ENCODE peak calls at places on chromosomes 7 and 10, in four cellular contexts. N is A549, O is H1, G is K562. E is an unnamed sample.
A peak's percentile ranks its signal among the peaks of the same experiment; 100 is the strongest.

GRCh38 chr7:121531175-121532070 is 135.3 kb upstream of the FAM3C start:
- DNase-seq in N (no peak), O (no peak), G (no peak), E (no peak)

GRCh38 chr10:118569241-118569881 is 26.1 kb downstream of the PRLHR start:
- DNase-seq in N (no peak), O (no peak), G (no peak), E (no peak)

GRCh38 chr10:50279489-50279888 is 28.2 kb upstream of the ASAH2 start:
- DNase-seq in N (peak; percentile 47), O (no peak), G (peak; percentile 63), E (peak; percentile 32)

GRCh38 chr7:22114440-22114981 is 168.8 kb upstream of the CDCA7L start:
- DNase-seq in N (no peak), O (no peak), G (no peak), E (no peak)

GRCh38 chr10:92849576-92850090 is 1.3 kb downstream of the EXOC6 start:
- DNase-seq in N (no peak), O (no peak), G (no peak), E (no peak)

GRCh38 chr7:78191475-78192079 is 393.0 kb downstream of the PHTF2 start:
- DNase-seq in N (no peak), O (no peak), G (no peak), E (no peak)

GRCh38 chr7:20146461-20146860 is 70.7 kb downstream of the MACC1 start:
- DNase-seq in N (no peak), O (no peak), G (no peak), E (no peak)

GRCh38 chr7:149716007-149716931 is 57.1 kb downstream of the ZNF467 start:
- DNase-seq in N (peak; percentile 41), O (no peak), G (peak; percentile 8), E (no peak)

GRCh38 chr10:80497187-80498038 is 40.3 kb upstream of the SH2D4B start:
- DNase-seq in N (no peak), O (no peak), G (peak; percentile 92), E (no peak)

GRCh38 chr7:121442845-121443244 is 46.7 kb upstream of the FAM3C start:
- DNase-seq in N (no peak), O (no peak), G (peak; percentile 31), E (no peak)

GRCh38 chr10:13276749-13277394 is 23.0 kb downstream of the PHYH start:
- DNase-seq in N (peak; percentile 22), O (no peak), G (no peak), E (no peak)

GRCh38 chr10:17616403-17617030 is 657 bp downstream of the HACD1 start:
- DNase-seq in N (peak; percentile 76), O (peak; percentile 36), G (peak; percentile 51), E (peak; percentile 64)

GRCh38 chr10:125414998-125415397 is 254.6 kb upstream of the CTBP2 start:
- DNase-seq in N (no peak), O (no peak), G (no peak), E (no peak)

GRCh38 chr10:73577788-73578187 is 13.4 kb downstream of the USP54 start:
- DNase-seq in N (peak; percentile 8), O (no peak), G (no peak), E (no peak)

GRCh38 chr7:138000081-138000701 is 1.7 kb downstream of the CREB3L2 start:
- DNase-seq in N (peak; percentile 49), O (no peak), G (peak; percentile 60), E (peak; percentile 66)

GRCh38 chr7:371779-372545 is 82.0 kb downstream of the FOXL3 start:
- DNase-seq in N (peak; percentile 18), O (no peak), G (no peak), E (no peak)

GRCh38 chr10:21464134-21464533 is 61.3 kb downstream of the SKIDA1 start:
- DNase-seq in N (no peak), O (no peak), G (no peak), E (no peak)

GRCh38 chr10:66218981-66219587 is 706.8 kb upstream of the LRRTM3 start:
- DNase-seq in N (no peak), O (no peak), G (no peak), E (no peak)

GRCh38 chr7:112266595-112267270 is 60.2 kb downstream of the ZNF277 start:
- DNase-seq in N (no peak), O (no peak), G (no peak), E (no peak)

GRCh38 chr7:39016609-39017008 is 38.9 kb downstream of the POU6F2 start:
- DNase-seq in N (no peak), O (no peak), G (no peak), E (peak; percentile 1)

GRCh38 chr10:110834622-110835219 is 37.0 kb upstream of the PDCD4 start:
- DNase-seq in N (no peak), O (no peak), G (no peak), E (peak; percentile 50)

GRCh38 chr7:23062452-23062851 is 43.1 kb upstream of the KLHL7 start:
- DNase-seq in N (peak; percentile 25), O (no peak), G (peak; percentile 54), E (no peak)

GRCh38 chr10:29623797-29624196 is 11.0 kb downstream of the SVIL start:
- DNase-seq in N (no peak), O (no peak), G (no peak), E (peak; percentile 55)

GRCh38 chr7:108094375-108094774 is 35.8 kb downstream of the LAMB4 start:
- DNase-seq in N (no peak), O (no peak), G (no peak), E (no peak)

GRCh38 chr7:132001166-132001565 is 444.7 kb upstream of the PODXL start:
- DNase-seq in N (no peak), O (no peak), G (no peak), E (no peak)

GRCh38 chr7:13312327-13312726 is 624.9 kb downstream of the ARL4A start:
- DNase-seq in N (peak; percentile 19), O (no peak), G (no peak), E (no peak)

GRCh38 chr10:126580873-126581647 is 89.4 kb downstream of the C10orf90 start:
- DNase-seq in N (no peak), O (no peak), G (no peak), E (no peak)

GRCh38 chr10:118698421-118698820 is 56.3 kb downstream of the CACUL1 start:
- DNase-seq in N (peak; percentile 39), O (no peak), G (peak; percentile 23), E (peak; percentile 10)

GRCh38 chr7:101733713-101734475 is 83.5 kb upstream of the CUX1 start:
- DNase-seq in N (no peak), O (no peak), G (peak; percentile 82), E (peak; percentile 57)

GRCh38 chr7:24913791-24914464 is 66.0 kb downstream of the OSBPL3 start:
- DNase-seq in N (no peak), O (no peak), G (no peak), E (no peak)

GRCh38 chr7:24910551-24911212 is 69.3 kb downstream of the OSBPL3 start:
- DNase-seq in N (no peak), O (no peak), G (no peak), E (no peak)

GRCh38 chr7:24912874-24913514 is 67.0 kb downstream of the OSBPL3 start:
- DNase-seq in N (no peak), O (no peak), G (peak; percentile 33), E (no peak)

GRCh38 chr7:24911213-24911603 is 68.8 kb downstream of the OSBPL3 start:
- DNase-seq in N (no peak), O (no peak), G (no peak), E (no peak)

DNA sequence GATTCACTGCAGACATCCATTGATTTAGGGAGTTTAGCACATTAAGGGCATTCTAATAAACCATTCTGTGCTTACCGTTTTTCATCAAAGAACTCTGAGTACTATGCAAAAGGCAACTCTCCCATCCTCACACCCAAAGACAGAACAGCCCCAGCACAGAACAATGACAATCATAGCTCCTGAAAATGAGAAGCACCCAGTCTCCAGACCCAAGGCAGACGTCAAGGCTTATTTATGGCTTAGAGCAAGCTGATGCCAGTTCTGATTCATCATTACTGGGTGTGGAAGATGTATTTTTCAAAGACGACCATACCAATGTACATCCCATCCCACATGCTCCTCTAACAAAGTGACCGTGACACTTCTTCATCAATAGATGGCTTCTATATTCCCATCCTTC is 67.6 kb downstream of the OSBPL3 start:
- DNase-seq in N (no peak), O (no peak), G (no peak), E (no peak)
- TF ChIP-seq PHF8 in N (no peak), O (no peak), G (no peak), E (no peak)

GRCh38 chr10:47423476-47423875 is 39.4 kb upstream of the ZNF488 start:
- DNase-seq in N (no peak), O (no peak), G (no peak), E (no peak)

GRCh38 chr10:47419421-47419820 is 35.3 kb upstream of the ZNF488 start:
- DNase-seq in N (no peak), O (no peak), G (no peak), E (no peak)

GRCh38 chr10:47420305-47421056 is 36.4 kb upstream of the ZNF488 start:
- DNase-seq in N (no peak), O (no peak), G (no peak), E (no peak)

GRCh38 chr10:47418966-47419365 is 34.9 kb upstream of the ZNF488 start:
- DNase-seq in N (no peak), O (no peak), G (no peak), E (no peak)

GRCh38 chr10:47421057-47421952 is 37.2 kb upstream of the ZNF488 start:
- DNase-seq in N (no peak), O (no peak), G (no peak), E (no peak)
- TF ChIP-seq CEBPB in N (no peak), O (no peak), G (no peak), E (no peak)

DNA sequence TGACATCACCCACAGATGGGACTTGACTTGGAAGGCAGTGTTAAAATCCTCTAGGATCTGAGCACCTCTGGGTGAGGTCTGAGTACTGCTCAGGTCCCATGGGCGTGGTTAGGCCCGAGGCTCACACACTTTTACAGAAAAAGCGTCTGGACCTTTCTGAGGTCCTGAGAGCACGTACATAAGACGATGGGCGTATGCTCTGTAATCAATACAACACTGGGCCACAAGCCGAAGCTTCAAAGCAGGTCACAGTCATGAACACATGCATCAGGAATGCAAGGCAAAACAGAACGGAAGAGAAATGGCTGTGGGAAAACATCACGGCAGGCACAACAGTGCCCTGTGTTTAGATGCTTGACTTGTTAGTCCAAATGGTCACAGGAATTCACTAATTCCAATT is 112.2 kb downstream of the LARP4B start:
- DNase-seq in N (no peak), O (no peak), G (no peak), E (no peak)
- TF ChIP-seq PHF8 in N (no peak), O (no peak), G (no peak), E (no peak)

DNA sequence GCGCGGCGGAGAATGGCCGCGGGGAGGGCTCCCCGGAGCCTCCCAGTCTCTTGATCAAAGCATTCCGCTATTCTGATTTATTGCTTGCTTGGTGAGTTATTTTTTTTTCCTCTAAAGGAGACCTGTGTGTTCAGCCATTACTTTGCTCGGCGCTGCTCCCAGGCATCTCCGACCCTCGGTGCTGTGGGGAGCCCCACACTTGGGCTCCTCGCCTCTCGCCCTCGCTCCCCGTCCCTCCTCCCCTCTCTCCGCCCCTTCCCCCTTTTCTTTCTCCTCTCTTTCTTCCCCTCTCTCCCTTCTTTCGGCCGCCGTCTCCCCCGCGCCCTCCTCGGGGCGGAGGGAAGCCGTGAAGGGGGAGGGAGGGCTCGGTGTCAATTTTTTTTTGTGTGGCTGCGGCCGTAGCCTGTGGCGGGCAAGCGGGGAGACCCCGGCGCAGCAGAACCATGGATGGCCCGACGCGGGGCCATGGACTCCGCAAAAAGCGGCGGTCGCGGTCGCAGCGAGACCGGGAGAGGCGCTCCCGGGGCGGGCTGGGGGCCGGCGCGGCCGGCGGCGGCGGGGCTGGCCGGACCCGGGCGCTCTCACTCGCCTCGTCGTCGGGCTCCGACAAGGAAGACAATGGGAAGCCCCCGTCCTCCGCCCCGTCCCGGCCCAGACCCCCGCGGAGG is 1.1 kb downstream of the AUTS2 start:
- DNase-seq in N (peak; percentile 13), O (no peak), G (no peak), E (no peak)
- TF ChIP-seq CEBPB in N (no peak), O (no peak), G (no peak), E (no peak)